ENCODE peak calls at places on chromosomes 16 and 17, in seven cellular contexts. N is IMR-90, X is neuronal stem cell, W is mesendoderm, K is H1, Y is H9, R is trophoblast cell. I is an unnamed sample.

GRCh38 chr17:34673995-34674900 is 94.9 kb downstream of the TMEM132E start:
- DNase-seq in N (no peak), X (no peak), W (no peak), K (no peak), Y (no peak), R (no peak), I (no peak)

GRCh38 chr16:51374346-51374745 is 223.3 kb upstream of the SALL1 start:
- DNase-seq in N (peak; percentile 81), X (no peak), W (no peak), K (no peak), Y (no peak), R (peak; percentile 26), I (peak; percentile 81)

GRCh38 chr16:81956213-81956948 is 54.9 kb downstream of the SDR42E1 start:
- DNase-seq in N (no peak), X (no peak), W (no peak), K (no peak), Y (no peak), R (peak; percentile 35), I (no peak)

GRCh38 chr16:17241264-17241835 is 229.4 kb downstream of the XYLT1 start:
- DNase-seq in N (no peak), X (no peak), W (no peak), K (no peak), Y (no peak), R (no peak), I (no peak)

GRCh38 chr17:82370471-82371332 is 863 bp upstream of the UTS2R start:
- DNase-seq in N (no peak), X (no peak), W (no peak), K (no peak), Y (no peak), R (no peak), I (no peak)

GRCh38 chr17:63399316-63399715 is 46.8 kb downstream of the CYB561 start:
- DNase-seq in N (peak; percentile 70), X (no peak), W (no peak), K (no peak), Y (no peak), R (no peak), I (peak; percentile 55)

GRCh38 chr16:28003923-28004322 is 59.6 kb downstream of the GSG1L start:
- DNase-seq in N (no peak), X (no peak), W (no peak), K (no peak), Y (no peak), R (no peak), I (no peak)

GRCh38 chr17:45852535-45853297 is 8.0 kb downstream of the SPPL2C start:
- DNase-seq in N (peak; percentile 55), X (peak; percentile 76), W (peak; percentile 67), K (peak; percentile 13), Y (peak; percentile 73), R (peak; percentile 79), I (peak; percentile 47)

GRCh38 chr17:50352072-50352692 is 6.3 kb downstream of the XYLT2 start:
- DNase-seq in N (no peak), X (no peak), W (no peak), K (no peak), Y (no peak), R (no peak), I (no peak)

GRCh38 chr16:11310997-11311561 is 29.9 kb upstream of the PRM1 start:
- DNase-seq in N (no peak), X (no peak), W (no peak), K (no peak), Y (no peak), R (no peak), I (no peak)

GRCh38 chr16:47694543-47694942 is 233.4 kb downstream of the PHKB start:
- DNase-seq in N (no peak), X (no peak), W (peak; percentile 49), K (peak; percentile 5), Y (no peak), R (no peak), I (no peak)

GRCh38 chr17:4833941-4834501 is 881 bp downstream of the MINK1 start:
- DNase-seq in N (peak; percentile 80), X (no peak), W (peak; percentile 37), K (no peak), Y (no peak), R (peak; percentile 17), I (peak; percentile 94)

GRCh38 chr16:2003827-2004641 is 5.6 kb downstream of the ZNF598 start:
- DNase-seq in N (peak; percentile 81), X (peak; percentile 93), W (peak; percentile 98), K (peak; percentile 90), Y (peak; percentile 97), R (peak; percentile 91), I (peak; percentile 92)

GRCh38 chr17:44801880-44802279 is 28.2 kb downstream of the GJC1 start:
- DNase-seq in N (no peak), X (no peak), W (no peak), K (no peak), Y (no peak), R (no peak), I (no peak)

GRCh38 chr16:52470601-52471000 is 76.3 kb downstream of the TOX3 start:
- DNase-seq in N (no peak), X (no peak), W (no peak), K (no peak), Y (peak; percentile 47), R (no peak), I (no peak)

GRCh38 chr17:48985436-48986245 is 11.5 kb upstream of the IGF2BP1 start:
- DNase-seq in N (no peak), X (no peak), W (no peak), K (no peak), Y (peak; percentile 24), R (no peak), I (no peak)

GRCh38 chr16:82621796-82622195 is 5.0 kb upstream of the CDH13 start:
- DNase-seq in N (no peak), X (no peak), W (no peak), K (no peak), Y (no peak), R (no peak), I (no peak)

GRCh38 chr16:89720520-89720858 is 209 bp downstream of the VPS9D1 start:
- DNase-seq in N (no peak), X (peak; percentile 63), W (peak; percentile 52), K (no peak), Y (peak; percentile 67), R (no peak), I (peak; percentile 58)

GRCh38 chr16:8146613-8147012 is 443.7 kb downstream of the TMEM114 start:
- DNase-seq in N (no peak), X (no peak), W (no peak), K (no peak), Y (no peak), R (peak; percentile 4), I (no peak)

GRCh38 chr16:88390265-88390664 is 7.5 kb downstream of the ZNF469 start:
- DNase-seq in N (no peak), X (no peak), W (no peak), K (no peak), Y (no peak), R (no peak), I (no peak)

GRCh38 chr16:8848939-8849391 is 19.8 kb downstream of the CARHSP1 start:
- DNase-seq in N (peak; percentile 75), X (no peak), W (no peak), K (no peak), Y (peak; percentile 22), R (no peak), I (peak; percentile 91)

GRCh38 chr17:48612854-48613691 is 2.0 kb downstream of the HOXB8 start:
- DNase-seq in N (peak; percentile 61), X (no peak), W (peak; percentile 76), K (no peak), Y (peak; percentile 76), R (peak; percentile 52), I (peak; percentile 67)

GRCh38 chr17:19707728-19708221 is 8.6 kb downstream of the SLC47A2 start:
- DNase-seq in N (no peak), X (no peak), W (no peak), K (no peak), Y (peak; percentile 30), R (no peak), I (no peak)

GRCh38 chr17:55446581-55447205 is 25.1 kb upstream of the MMD start:
- DNase-seq in N (no peak), X (no peak), W (no peak), K (no peak), Y (no peak), R (no peak), I (peak; percentile 50)

DNA sequence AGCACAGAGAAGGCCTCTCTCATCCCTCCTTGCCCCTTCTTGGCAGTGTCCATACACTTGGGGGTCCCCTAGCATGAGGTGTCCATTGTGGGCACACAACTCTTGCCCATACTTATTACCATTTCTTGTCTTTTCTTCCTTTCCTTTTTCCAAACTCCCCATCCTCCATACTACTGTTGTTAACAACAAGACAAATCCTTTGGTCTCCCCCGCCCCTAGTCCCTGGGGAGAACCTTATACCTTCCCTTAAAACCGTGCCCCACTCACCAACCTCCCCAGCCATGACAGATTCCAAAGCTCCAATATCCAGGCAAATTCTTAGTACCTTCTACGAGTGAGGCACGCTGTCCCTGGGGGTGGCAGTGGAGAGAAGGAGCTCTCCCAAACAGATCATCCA is 82.9 kb downstream of the GAS7 start:
- DNase-seq in N (no peak), X (no peak), W (no peak), K (no peak), Y (no peak), R (peak; percentile 42), I (no peak)
- H3K4ac ChIP-seq in N (peak overlapping the region; percentile 74), X (no peak overlapping the region), W (no peak overlapping the region), K (no peak overlapping the region), Y (no peak overlapping the region), R (peak overlapping the region; percentile 23), I (peak overlapping the region; percentile 94)

DNA sequence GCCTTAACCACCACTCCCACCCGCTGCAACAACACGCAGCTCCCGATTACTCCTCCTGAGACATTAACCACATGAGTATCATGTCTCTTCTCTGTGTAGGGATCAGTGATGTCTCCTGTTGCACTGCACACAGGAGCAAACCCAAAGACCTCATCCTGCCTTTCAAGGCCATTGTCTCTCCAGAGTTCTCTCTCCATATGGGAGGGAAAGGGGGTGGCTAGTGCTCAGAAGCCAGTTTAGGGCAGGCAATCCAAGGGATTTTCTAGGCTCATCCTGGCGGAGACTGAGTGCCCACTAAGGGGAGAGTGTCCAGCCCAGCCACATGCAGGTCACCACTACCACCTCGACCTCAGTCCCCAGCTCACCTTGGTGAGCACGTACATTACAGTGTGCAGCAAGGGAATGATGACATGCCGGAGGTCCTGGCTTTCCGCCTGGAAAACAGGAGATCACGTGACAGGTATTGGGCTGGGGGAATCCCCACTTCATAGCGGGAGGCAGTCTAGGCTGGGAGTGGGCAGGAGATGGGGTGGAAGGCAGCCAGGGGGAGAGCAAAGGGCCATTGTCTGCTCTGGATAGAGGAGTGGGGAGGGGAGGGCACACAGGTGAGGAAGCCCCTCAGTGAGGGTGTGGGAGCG is 29.9 kb downstream of the PIK3R6 start:
- DNase-seq in N (no peak), X (no peak), W (no peak), K (no peak), Y (no peak), R (no peak), I (no peak)
- H2AK5ac ChIP-seq in N (no peak overlapping the region), X (no peak overlapping the region), W (peak overlapping the region; percentile 67), K (no peak overlapping the region), Y (no peak overlapping the region), R (no peak overlapping the region), I (no peak overlapping the region)

DNA sequence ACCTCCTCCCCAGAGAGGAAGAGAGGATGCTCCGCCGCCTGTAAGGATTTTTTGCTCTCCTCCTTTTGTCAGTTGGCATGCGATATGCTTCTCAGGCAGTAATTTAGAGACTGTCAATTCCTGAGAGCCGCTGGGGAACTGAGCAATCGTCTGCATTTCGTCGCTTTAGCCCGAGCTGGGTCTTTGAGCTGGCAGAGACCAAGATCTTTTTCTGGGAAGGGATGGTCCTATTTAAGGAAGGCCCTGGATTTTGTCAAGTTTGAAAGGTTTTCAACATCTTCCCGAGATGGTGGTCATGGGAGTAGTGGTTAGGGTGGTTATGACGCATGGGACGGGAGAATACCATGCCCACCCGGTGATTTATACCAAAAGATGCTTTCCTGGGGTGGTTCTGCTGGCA is 586.6 kb downstream of the MAF start:
- DNase-seq in N (no peak), X (no peak), W (no peak), K (no peak), Y (no peak), R (no peak), I (peak; percentile 29)
- H3K4me2 ChIP-seq in N (no peak overlapping the region), X (no peak overlapping the region), W (no peak overlapping the region), K (no peak overlapping the region), Y (no peak overlapping the region), R (no peak overlapping the region), I (no peak overlapping the region)

GRCh38 chr16:19481769-19482168 is 40.1 kb downstream of the GDE1 start:
- DNase-seq in N (no peak), X (no peak), W (no peak), K (no peak), Y (no peak), R (no peak), I (no peak)
- H3K4ac ChIP-seq in N (no peak overlapping the region), X (no peak overlapping the region), W (no peak overlapping the region), K (no peak overlapping the region), Y (no peak overlapping the region), R (no peak overlapping the region), I (no peak overlapping the region)

I was measured in mesenchymal stem cell.